ENCODE peak calls at places on chromosomes 16 and 17, in five cellular contexts. One of them, this sample, is unnamed.

GRCh38 chr17:34246872-34247271 is 8.2 kb upstream of the CCL2 start:
- DNase-seq in HepG2: no peak
- DNase-seq in SK-N-SH: no peak
- DNase-seq in K562: no peak
- DNase-seq in A549: no peak
- DNase-seq in this sample: no peak

GRCh38 chr17:51995797-51996403 is 162.6 kb downstream of the CA10 start:
- DNase-seq in HepG2: no peak
- DNase-seq in A549: no peak
- DNase-seq in SK-N-SH: no peak
- DNase-seq in K562: no peak
- DNase-seq in this sample: no peak

GRCh38 chr16:84498859-84499620 is 5.4 kb downstream of the MEAK7 start:
- DNase-seq in K562: no peak
- DNase-seq in A549: no peak
- DNase-seq in HepG2: no peak
- DNase-seq in SK-N-SH: no peak
- DNase-seq in this sample: no peak

GRCh38 chr17:62705781-62706597 is 78.5 kb downstream of the MRC2 start:
- DNase-seq in A549: no peak
- DNase-seq in HepG2: no peak
- DNase-seq in K562: no peak
- DNase-seq in SK-N-SH: no peak
- DNase-seq in this sample: peak; percentile 51

GRCh38 chr17:69175812-69176517 is 34.3 kb upstream of the ABCA6 start:
- DNase-seq in A549: peak; percentile 24
- DNase-seq in SK-N-SH: no peak
- DNase-seq in K562: peak; percentile 19
- DNase-seq in HepG2: peak; percentile 77
- DNase-seq in this sample: no peak

GRCh38 chr16:25785361-25785760 is 93.6 kb downstream of the HS3ST4 start:
- DNase-seq in A549: no peak
- DNase-seq in K562: no peak
- DNase-seq in HepG2: no peak
- DNase-seq in SK-N-SH: no peak
- DNase-seq in this sample: no peak

GRCh38 chr17:76196675-76197074 is 43.6 kb downstream of the RNF157 start:
- DNase-seq in HepG2: no peak
- DNase-seq in K562: no peak
- DNase-seq in SK-N-SH: no peak
- DNase-seq in A549: no peak
- DNase-seq in this sample: no peak

GRCh38 chr16:69820926-69821541 is 58.9 kb downstream of the WWP2 start:
- DNase-seq in SK-N-SH: peak; percentile 73
- DNase-seq in K562: no peak
- DNase-seq in A549: no peak
- DNase-seq in HepG2: peak; percentile 81
- DNase-seq in this sample: no peak

GRCh38 chr17:59618894-59619312 is 792 bp upstream of the CLTC start:
- DNase-seq in SK-N-SH: peak; percentile 87
- DNase-seq in A549: peak; percentile 87
- DNase-seq in HepG2: peak; percentile 87
- DNase-seq in K562: peak; percentile 89
- DNase-seq in this sample: no peak

GRCh38 chr17:16888413-16889087 is 83.4 kb downstream of the TNFRSF13B start:
- DNase-seq in SK-N-SH: no peak
- DNase-seq in HepG2: no peak
- DNase-seq in K562: no peak
- DNase-seq in A549: no peak
- DNase-seq in this sample: no peak

GRCh38 chr16:3577302-3577752 is at the start of gene NLRC3:
- DNase-seq in K562: no peak
- DNase-seq in SK-N-SH: no peak
- DNase-seq in HepG2: no peak
- DNase-seq in A549: no peak
- DNase-seq in this sample: no peak

GRCh38 chr17:73722163-73722562 is 77.9 kb upstream of the SDK2 start:
- DNase-seq in K562: no peak
- DNase-seq in SK-N-SH: peak; percentile 62
- DNase-seq in A549: no peak
- DNase-seq in HepG2: no peak
- DNase-seq in this sample: no peak

GRCh38 chr17:63699638-63700527 is at the start of gene LIMD2:
- DNase-seq in A549: peak; percentile 69
- DNase-seq in SK-N-SH: peak; percentile 99
- DNase-seq in HepG2: no peak
- DNase-seq in K562: peak; percentile 82
- DNase-seq in this sample: no peak

GRCh38 chr17:45296003-45296832 is 20.6 kb downstream of the MAP3K14 start:
- DNase-seq in HepG2: no peak
- DNase-seq in K562: no peak
- DNase-seq in SK-N-SH: no peak
- DNase-seq in A549: no peak
- DNase-seq in this sample: no peak

GRCh38 chr16:27690604-27691003 is 140.7 kb downstream of the KATNIP start:
- DNase-seq in HepG2: peak; percentile 26
- DNase-seq in SK-N-SH: no peak
- DNase-seq in A549: no peak
- DNase-seq in K562: peak; percentile 71
- DNase-seq in this sample: peak; percentile 77

GRCh38 chr16:14097182-14097951 is 26.2 kb downstream of the MRTFB start:
- DNase-seq in HepG2: peak; percentile 39
- DNase-seq in SK-N-SH: no peak
- DNase-seq in K562: no peak
- DNase-seq in A549: no peak
- DNase-seq in this sample: no peak

GRCh38 chr17:7383742-7384488 is 3.0 kb downstream of the TNK1 start:
- DNase-seq in K562: no peak
- DNase-seq in HepG2: no peak
- DNase-seq in A549: no peak
- DNase-seq in SK-N-SH: peak; percentile 95
- DNase-seq in this sample: peak; percentile 92

GRCh38 chr16:55756963-55757362 is 75.9 kb downstream of the CES1 start:
- DNase-seq in A549: no peak
- DNase-seq in SK-N-SH: no peak
- DNase-seq in HepG2: no peak
- DNase-seq in K562: no peak
- DNase-seq in this sample: no peak

GRCh38 chr17:6269474-6269873 is 165.4 kb downstream of the AIPL1 start:
- DNase-seq in K562: peak; percentile 24
- DNase-seq in HepG2: no peak
- DNase-seq in A549: peak; percentile 35
- DNase-seq in SK-N-SH: no peak
- DNase-seq in this sample: peak; percentile 80
- TF ChIP-seq RAD21 in K562: no peak
- TF ChIP-seq RAD21 in HepG2: no peak
- TF ChIP-seq RAD21 in A549: no peak
- TF ChIP-seq RAD21 in SK-N-SH: no peak
- TF ChIP-seq RAD21 in this sample: no peak

DNA sequence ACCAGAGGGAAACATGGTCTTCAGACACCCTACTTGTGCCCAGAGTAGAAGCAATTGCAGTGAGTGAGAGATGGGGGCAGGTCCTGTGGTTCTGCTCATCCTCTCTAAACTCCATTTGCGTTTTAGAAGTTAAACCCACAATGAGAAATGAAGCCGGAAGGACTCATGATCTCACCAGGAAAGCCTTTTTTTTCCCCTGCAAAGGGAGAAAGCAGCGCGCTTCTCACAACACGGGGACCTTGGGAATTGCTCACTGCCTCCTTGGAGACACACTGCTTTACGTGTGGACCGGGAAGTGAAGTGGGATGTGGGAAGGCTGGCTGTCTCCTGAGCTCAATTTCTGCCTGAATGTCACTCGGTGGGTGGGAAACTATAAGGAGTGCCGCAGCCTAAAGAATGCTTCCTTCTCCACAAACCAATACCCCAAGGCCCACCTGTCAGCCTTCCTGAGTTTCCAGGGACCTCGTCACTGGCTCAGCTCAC is 365.5 kb downstream of the XYLT1 start:
- DNase-seq in A549: no peak
- DNase-seq in HepG2: no peak
- DNase-seq in SK-N-SH: no peak
- DNase-seq in K562: no peak
- DNase-seq in this sample: no peak
- TF ChIP-seq EP300 in A549: no peak
- TF ChIP-seq EP300 in HepG2: no peak
- TF ChIP-seq EP300 in SK-N-SH: no peak
- TF ChIP-seq EP300 in K562: no peak
- TF ChIP-seq EP300 in this sample: no peak

GRCh38 chr16:88659160-88659559 is 3.7 kb downstream of the MVD start:
- DNase-seq in K562: no peak
- DNase-seq in SK-N-SH: no peak
- DNase-seq in HepG2: no peak
- DNase-seq in A549: no peak
- DNase-seq in this sample: no peak

GRCh38 chr16:88665148-88665547 is 2.3 kb upstream of the MVD start:
- DNase-seq in A549: no peak
- DNase-seq in K562: no peak
- DNase-seq in HepG2: no peak
- DNase-seq in SK-N-SH: no peak
- DNase-seq in this sample: no peak

GRCh38 chr16:88662843-88663606 is at the start of gene MVD:
- DNase-seq in A549: peak; percentile 99
- DNase-seq in HepG2: peak; percentile 98
- DNase-seq in K562: peak; percentile 100
- DNase-seq in SK-N-SH: peak; percentile 100
- DNase-seq in this sample: peak; percentile 97

GRCh38 chr16:88665570-88665969 is 2.7 kb upstream of the MVD start:
- DNase-seq in HepG2: no peak
- DNase-seq in SK-N-SH: no peak
- DNase-seq in A549: no peak
- DNase-seq in K562: no peak
- DNase-seq in this sample: no peak

GRCh38 chr16:88662222-88662842 is 559 bp downstream of the MVD start:
- DNase-seq in K562: no peak
- DNase-seq in A549: no peak
- DNase-seq in HepG2: no peak
- DNase-seq in SK-N-SH: no peak
- DNase-seq in this sample: no peak
- TF ChIP-seq RAD21 in K562: no peak
- TF ChIP-seq RAD21 in A549: no peak
- TF ChIP-seq RAD21 in HepG2: no peak
- TF ChIP-seq RAD21 in SK-N-SH: no peak
- TF ChIP-seq RAD21 in this sample: no peak

GRCh38 chr17:78377858-78378224 is 608 bp upstream of the PGS1 start:
- DNase-seq in HepG2: no peak
- DNase-seq in K562: no peak
- DNase-seq in SK-N-SH: no peak
- DNase-seq in A549: no peak
- DNase-seq in this sample: no peak

GRCh38 chr17:78374631-78375274 is 3.7 kb upstream of the PGS1 start:
- DNase-seq in A549: no peak
- DNase-seq in SK-N-SH: no peak
- DNase-seq in HepG2: no peak
- DNase-seq in K562: no peak
- DNase-seq in this sample: peak; percentile 73

GRCh38 chr17:78374189-78374588 is 4.3 kb upstream of the PGS1 start:
- DNase-seq in HepG2: no peak
- DNase-seq in SK-N-SH: no peak
- DNase-seq in K562: peak; percentile 14
- DNase-seq in A549: no peak
- DNase-seq in this sample: no peak

GRCh38 chr17:78376161-78376560 is 2.3 kb upstream of the PGS1 start:
- DNase-seq in HepG2: no peak
- DNase-seq in K562: no peak
- DNase-seq in SK-N-SH: no peak
- DNase-seq in A549: no peak
- DNase-seq in this sample: no peak

DNA sequence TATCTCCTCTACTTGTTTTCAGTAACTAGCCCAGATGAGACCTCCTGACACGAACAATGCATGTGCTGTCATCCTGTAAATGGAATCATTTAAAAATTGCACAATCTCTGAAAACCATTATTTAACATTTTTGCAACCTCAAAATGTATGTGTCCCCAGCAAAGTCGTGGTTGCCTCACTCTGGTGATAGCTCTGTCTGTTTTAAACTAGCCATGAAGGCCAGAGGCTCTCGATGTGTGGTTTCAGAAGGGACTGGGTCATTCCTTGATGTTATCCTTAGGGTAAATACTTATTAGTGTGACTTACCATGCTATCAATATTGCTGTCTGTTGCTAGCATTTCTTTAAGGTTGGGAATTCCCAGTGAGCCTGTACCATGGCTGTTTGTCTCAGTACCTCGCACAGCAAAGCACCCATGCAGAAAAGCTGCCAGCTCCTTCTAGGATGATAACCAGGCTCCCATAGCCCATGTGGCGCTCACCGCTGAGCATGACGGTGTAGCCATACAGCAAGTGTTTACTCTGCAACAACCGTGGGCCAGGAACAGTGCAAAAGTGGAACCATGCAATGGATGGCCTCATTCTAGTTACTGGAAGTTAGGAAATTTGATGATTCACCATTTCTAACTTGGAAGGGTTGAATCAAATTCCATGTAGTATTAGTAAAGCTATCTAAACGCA is 2.9 kb upstream of the PGS1 start:
- DNase-seq in SK-N-SH: no peak
- DNase-seq in K562: no peak
- DNase-seq in A549: no peak
- DNase-seq in HepG2: peak; percentile 89
- DNase-seq in this sample: no peak
- TF ChIP-seq EP300 in SK-N-SH: no peak
- TF ChIP-seq EP300 in K562: no peak
- TF ChIP-seq EP300 in A549: no peak
- TF ChIP-seq EP300 in HepG2: peak; percentile 36
- TF ChIP-seq EP300 in this sample: no peak

GRCh38 chr17:61476476-61477203 is 24.4 kb downstream of the TBX4 start:
- DNase-seq in SK-N-SH: no peak
- DNase-seq in K562: no peak
- DNase-seq in A549: no peak
- DNase-seq in HepG2: no peak
- DNase-seq in this sample: no peak

GRCh38 chr17:61475726-61476125 is 23.5 kb downstream of the TBX4 start:
- DNase-seq in SK-N-SH: no peak
- DNase-seq in A549: no peak
- DNase-seq in K562: no peak
- DNase-seq in HepG2: no peak
- DNase-seq in this sample: no peak

GRCh38 chr17:61477204-61477834 is 25.1 kb downstream of the TBX4 start:
- DNase-seq in A549: no peak
- DNase-seq in SK-N-SH: peak; percentile 90
- DNase-seq in K562: no peak
- DNase-seq in HepG2: no peak
- DNase-seq in this sample: peak; percentile 55

GRCh38 chr17:61474934-61475333 is 22.7 kb downstream of the TBX4 start:
- DNase-seq in A549: no peak
- DNase-seq in HepG2: no peak
- DNase-seq in SK-N-SH: no peak
- DNase-seq in K562: no peak
- DNase-seq in this sample: no peak

GRCh38 chr17:61474235-61474927 is 22.2 kb downstream of the TBX4 start:
- DNase-seq in A549: no peak
- DNase-seq in SK-N-SH: no peak
- DNase-seq in HepG2: no peak
- DNase-seq in K562: no peak
- DNase-seq in this sample: no peak
- TF ChIP-seq RAD21 in A549: no peak
- TF ChIP-seq RAD21 in SK-N-SH: no peak
- TF ChIP-seq RAD21 in HepG2: no peak
- TF ChIP-seq RAD21 in K562: no peak
- TF ChIP-seq RAD21 in this sample: no peak